ENCODE peak calls at places on chromosomes 6 and 20, in four cellular contexts. A is K562, E is HepG2, O is GM12878. P is an unnamed sample.
A peak's percentile ranks its signal among the peaks of the same experiment; 100 is the strongest.

GRCh38 chr6:15608406-15608805 is 54.4 kb downstream of the DTNBP1 start:
- DNase-seq in A (no peak), O (no peak), E (no peak), P (no peak)

GRCh38 chr20:35757098-35757705 is 14.6 kb upstream of the PHF20 start:
- DNase-seq in O (no peak), E (no peak), A (no peak), P (no peak)

GRCh38 chr20:25058051-25058796 is at the start of gene ACSS1:
- DNase-seq in O (peak; percentile 62), A (no peak), E (no peak), P (peak; percentile 64)

GRCh38 chr6:132053523-132053922 is 102.4 kb upstream of the CCN2 start:
- DNase-seq in O (no peak), A (no peak), E (no peak), P (no peak)

GRCh38 chr6:39791311-39791710 is 865 bp upstream of the DAAM2 start:
- DNase-seq in A (no peak), O (no peak), E (peak; percentile 22), P (no peak)

GRCh38 chr6:106163446-106163965 is 77.4 kb downstream of the PRDM1 start:
- DNase-seq in E (no peak), A (no peak), O (peak; percentile 69), P (no peak)

GRCh38 chr20:57650266-57650665 is 30.0 kb upstream of the ZBP1 start:
- DNase-seq in E (no peak), O (no peak), A (no peak), P (no peak)

GRCh38 chr20:62805711-62806382 is 1.2 kb downstream of the OGFR start:
- DNase-seq in A (no peak), O (no peak), E (peak; percentile 90), P (no peak)

GRCh38 chr6:118260833-118261232 is 287.3 kb upstream of the PLN start:
- DNase-seq in O (no peak), A (no peak), E (no peak), P (no peak)

GRCh38 chr20:52924411-52925271 is 47.5 kb upstream of the TSHZ2 start:
- DNase-seq in E (peak; percentile 97), O (no peak), A (no peak), P (no peak)

GRCh38 chr20:3786665-3787639 is at the start of gene CENPB:
- DNase-seq in A (peak; percentile 91), O (no peak), E (peak; percentile 83), P (no peak)

GRCh38 chr6:121848523-121849255 is 413.2 kb downstream of the GJA1 start:
- DNase-seq in O (no peak), E (no peak), A (no peak), P (no peak)

GRCh38 chr6:4225207-4225872 is 90.0 kb upstream of the ECI2 start:
- DNase-seq in O (no peak), A (no peak), E (peak; percentile 27), P (no peak)

GRCh38 chr6:84514089-84514971 is 250.1 kb downstream of the TBX18 start:
- DNase-seq in A (no peak), O (no peak), E (no peak), P (no peak)

GRCh38 chr6:15793288-15793687 is 130.5 kb upstream of the DTNBP1 start:
- DNase-seq in A (peak; percentile 74), E (no peak), O (no peak), P (no peak)

GRCh38 chr6:159982726-159983506 is 14.0 kb downstream of the IGF2R start:
- DNase-seq in A (no peak), E (no peak), O (no peak), P (no peak)

GRCh38 chr6:142934599-142934998 is 10.4 kb downstream of the HIVEP2 start:
- DNase-seq in E (no peak), A (no peak), O (no peak), P (no peak)

GRCh38 chr6:89481695-89482094 is 48.7 kb downstream of the ANKRD6 start:
- DNase-seq in O (no peak), A (no peak), E (no peak), P (no peak)

GRCh38 chr20:19433371-19434316 is 221.2 kb downstream of the SLC24A3 start:
- DNase-seq in O (no peak), A (no peak), E (no peak), P (no peak)

GRCh38 chr20:12653642-12654041 is 355.1 kb upstream of the SPTLC3 start:
- DNase-seq in A (no peak), E (no peak), O (no peak), P (no peak)

GRCh38 chr20:25695532-25696383 is 895 bp downstream of the ZNF337 start:
- DNase-seq in E (no peak), A (no peak), O (no peak), P (no peak)

GRCh38 chr6:35731736-35732532 is 4.9 kb upstream of the ARMC12 start:
- DNase-seq in A (peak; percentile 98), E (peak; percentile 96), O (peak; percentile 67), P (no peak)

GRCh38 chr6:49565855-49566254 is 15.4 kb downstream of the C6orf141 start:
- DNase-seq in E (peak; percentile 46), O (no peak), A (no peak), P (no peak)

GRCh38 chr20:52926505-52926904 is 45.7 kb upstream of the TSHZ2 start:
- DNase-seq in A (no peak), O (no peak), E (no peak), P (no peak)

GRCh38 chr20:5077761-5078387 is 41.9 kb downstream of the PCNA start:
- DNase-seq in O (no peak), E (no peak), A (peak; percentile 12), P (no peak)

GRCh38 chr6:134741193-134741521 is 208.7 kb downstream of the ALDH8A1 start:
- DNase-seq in O (no peak), E (no peak), A (no peak), P (no peak)

GRCh38 chr20:63469713-63470101 is 2.7 kb downstream of the KCNQ2 start:
- DNase-seq in E (no peak), A (no peak), O (no peak), P (no peak)

GRCh38 chr20:10466855-10467254 is 31.8 kb downstream of the SLX4IP start:
- DNase-seq in A (no peak), E (no peak), O (no peak), P (no peak)

GRCh38 chr6:106089981-106090380 is 3.8 kb downstream of the PRDM1 start:
- DNase-seq in E (no peak), A (no peak), O (no peak), P (no peak)

GRCh38 chr20:62675156-62675871 is 33.0 kb downstream of the SLCO4A1 start:
- DNase-seq in E (no peak), O (no peak), A (no peak), P (no peak)

GRCh38 chr6:157269261-157269794 is 54.0 kb downstream of the TMEM242 start:
- DNase-seq in O (no peak), A (no peak), E (no peak), P (no peak)

GRCh38 chr20:6940052-6940451 is 172.6 kb downstream of the BMP2 start:
- DNase-seq in O (no peak), A (no peak), E (peak; percentile 69), P (peak; percentile 10)

GRCh38 chr6:144347447-144347758 is 62.3 kb downstream of the UTRN start:
- DNase-seq in E (no peak), O (no peak), A (no peak), P (no peak)

GRCh38 chr6:144345451-144345850 is 60.3 kb downstream of the UTRN start:
- DNase-seq in A (no peak), O (no peak), E (no peak), P (no peak)

GRCh38 chr6:144344651-144345050 is 59.5 kb downstream of the UTRN start:
- DNase-seq in A (no peak), O (no peak), E (no peak), P (no peak)

GRCh38 chr6:144347933-144348332 is 62.8 kb downstream of the UTRN start:
- DNase-seq in A (no peak), E (no peak), O (no peak), P (no peak)

GRCh38 chr6:144346719-144347446 is 61.7 kb downstream of the UTRN start:
- DNase-seq in A (no peak), E (no peak), O (no peak), P (no peak)
- TF ChIP-seq CBX5 in A (no peak), E (no peak), O (no peak), P (no peak)

DNA sequence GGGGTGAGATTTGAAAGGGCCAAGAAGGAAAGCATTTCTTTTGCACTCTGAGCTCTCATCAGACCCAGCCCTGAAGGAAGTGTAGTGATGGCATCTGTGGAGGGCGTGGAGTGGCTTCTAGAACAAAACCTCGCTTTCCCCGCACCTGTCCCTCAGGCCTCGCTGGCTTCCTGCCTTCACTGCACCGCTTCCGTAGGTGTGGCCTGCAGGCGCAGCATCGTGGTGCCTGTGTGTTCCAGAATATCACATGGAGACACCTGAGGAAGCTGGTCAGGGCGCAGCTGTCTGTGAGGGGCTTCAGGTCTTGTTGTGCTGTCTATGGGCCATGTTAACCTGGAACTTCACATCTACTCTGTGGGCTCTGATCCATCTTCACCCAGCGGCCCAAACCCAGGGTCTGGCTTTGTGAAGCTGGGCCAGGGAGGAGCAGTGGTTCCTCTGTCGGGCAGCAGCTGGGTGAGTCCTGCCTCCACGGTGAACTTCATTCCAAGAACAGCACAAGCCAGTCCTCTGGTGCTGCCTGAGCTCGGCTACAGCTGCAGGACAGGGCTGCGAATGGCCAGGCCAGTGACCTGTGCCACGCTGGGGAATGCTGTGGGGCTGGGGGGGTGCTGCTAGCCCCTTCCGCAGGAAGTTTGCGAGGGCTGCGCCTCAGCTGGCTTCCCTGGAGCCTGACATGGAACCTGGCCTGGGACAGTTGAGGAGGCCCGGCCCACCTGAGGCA is 40.9 kb downstream of the DSTN start:
- DNase-seq in E (no peak), A (no peak), O (no peak), P (no peak)
- TF ChIP-seq CBX5 in E (no peak), A (no peak), O (no peak), P (no peak)

GRCh38 chr20:21302645-21303060 is 478 bp upstream of the XRN2 start:
- DNase-seq in A (no peak), E (no peak), O (no peak), P (no peak)

GRCh38 chr20:21303061-21303871 is at the start of gene XRN2:
- DNase-seq in O (peak; percentile 62), A (peak; percentile 86), E (peak; percentile 98), P (peak; percentile 98)

GRCh38 chr20:21303872-21304586 is 898 bp downstream of the XRN2 start:
- DNase-seq in E (no peak), A (no peak), O (no peak), P (no peak)

DNA sequence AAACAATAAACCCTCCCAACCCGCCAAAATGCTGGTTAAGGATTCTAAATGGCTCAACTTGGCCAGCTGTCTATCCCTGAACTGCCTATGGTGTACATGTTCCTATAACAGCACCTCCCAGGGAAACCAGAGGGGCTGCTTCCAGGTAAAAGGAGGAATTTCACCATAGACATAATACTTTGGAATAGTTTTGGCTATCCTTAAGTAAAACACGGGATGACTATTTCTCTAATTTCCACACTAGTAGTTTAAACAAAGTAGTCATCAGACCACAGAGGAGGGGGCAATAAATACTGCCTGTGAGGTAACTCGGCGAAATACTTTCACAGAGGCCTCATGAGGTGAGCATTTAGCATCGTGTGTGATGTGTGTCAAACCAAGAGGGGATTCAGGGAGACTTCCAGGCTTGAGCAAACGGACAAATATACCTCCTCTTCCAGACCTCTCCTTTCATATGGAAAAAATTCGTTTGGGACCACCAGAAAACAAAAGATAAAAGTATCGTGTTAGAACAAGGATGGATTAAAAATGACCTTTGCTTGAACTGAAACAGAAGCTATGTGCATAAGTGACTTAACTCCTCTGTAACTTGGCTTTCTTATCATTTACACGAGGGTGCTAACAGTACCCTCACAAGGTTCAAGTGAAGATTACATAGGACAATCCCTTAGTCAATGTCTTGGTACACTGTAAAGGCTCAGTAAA is 1.0 kb upstream of the XRN2 start:
- DNase-seq in O (no peak), A (no peak), E (no peak), P (no peak)
- TF ChIP-seq CBX5 in O (no peak), A (no peak), E (no peak), P (no peak)

GRCh38 chr6:91057689-91058088 is 470.8 kb upstream of the MAP3K7 start:
- DNase-seq in A (no peak), O (no peak), E (no peak), P (no peak)

GRCh38 chr6:91063362-91063761 is 476.5 kb upstream of the MAP3K7 start:
- DNase-seq in E (no peak), O (no peak), A (no peak), P (no peak)
- TF ChIP-seq CBX5 in E (no peak), O (no peak), A (no peak), P (no peak)